ENCODE peak calls at places on chromosomes 4 and X, in four cellular contexts. L, Z, Q and J are unnamed samples.

GRCh38 chr4:184648220-184649025 is 824 bp downstream of the CASP3 start:
- DNase-seq in L (peak; percentile 24), Z (no peak), Q (peak; percentile 72), J (peak; percentile 75)

GRCh38 chr4:113639311-113639710 is 122.2 kb downstream of the CAMK2D start:
- DNase-seq in L (no peak), Z (no peak), Q (no peak), J (no peak)

GRCh38 chrX:24025741-24026402 is 1.1 kb downstream of the KLHL15 start:
- DNase-seq in L (no peak), Z (peak; percentile 24), Q (peak; percentile 64), J (no peak)

GRCh38 chrX:8084023-8084422 is 87.0 kb downstream of the VCX2 start:
- DNase-seq in L (no peak), Z (no peak), Q (no peak), J (no peak)

GRCh38 chr4:90441770-90442169 is 314.6 kb downstream of the CCSER1 start:
- DNase-seq in L (no peak), Z (no peak), Q (no peak), J (no peak)

GRCh38 chr4:76987153-76987562 is 37.6 kb downstream of the SEPTIN11 start:
- DNase-seq in L (no peak), Z (no peak), Q (no peak), J (no peak)

GRCh38 chrX:43958529-43958928 is 14.7 kb downstream of the NDP start:
- DNase-seq in L (peak; percentile 2), Z (peak; percentile 81), Q (peak; percentile 85), J (no peak)

GRCh38 chr4:40149960-40150385 is 46.9 kb upstream of the RHOH start:
- DNase-seq in L (peak; percentile 71), Z (peak; percentile 71), Q (peak; percentile 85), J (peak; percentile 48)

GRCh38 chr4:54101190-54102041 is 1.5 kb downstream of the GSX2 start:
- DNase-seq in L (no peak), Z (no peak), Q (no peak), J (no peak)

GRCh38 chrX:104864296-104864695 is 298.3 kb downstream of the IL1RAPL2 start:
- DNase-seq in L (no peak), Z (no peak), Q (no peak), J (no peak)

GRCh38 chr4:766152-766515 is 59.8 kb downstream of the CPLX1 start:
- DNase-seq in L (no peak), Z (no peak), Q (no peak), J (no peak)

GRCh38 chr4:172740434-172740833 is 428.2 kb upstream of the GALNT7 start:
- DNase-seq in L (no peak), Z (no peak), Q (no peak), J (no peak)

GRCh38 chrX:33194876-33195433 is 16.4 kb downstream of the DMD start:
- DNase-seq in L (no peak), Z (no peak), Q (peak; percentile 0), J (no peak)

GRCh38 chrX:68832101-68832416 is 3.2 kb downstream of the EFNB1 start:
- DNase-seq in L (no peak), Z (no peak), Q (peak; percentile 72), J (peak; percentile 46)

GRCh38 chr4:7999695-8000094 is 60.0 kb upstream of the AFAP1 start:
- DNase-seq in L (no peak), Z (no peak), Q (no peak), J (no peak)

GRCh38 chrX:112147206-112147605 is 64.6 kb upstream of the TRPC5 start:
- DNase-seq in L (no peak), Z (no peak), Q (no peak), J (no peak)

GRCh38 chr4:173200103-173200502 is 31.5 kb downstream of the GALNT7 start:
- DNase-seq in L (no peak), Z (no peak), Q (no peak), J (no peak)

GRCh38 chr4:37970702-37971101 is 10.5 kb downstream of the PTTG2 start:
- DNase-seq in L (peak; percentile 45), Z (peak; percentile 21), Q (peak; percentile 78), J (no peak)

GRCh38 chr4:123919576-123920098 is 523.0 kb downstream of the SPRY1 start:
- DNase-seq in L (no peak), Z (no peak), Q (no peak), J (no peak)

GRCh38 chrX:139905743-139906142 is 27.1 kb downstream of the ATP11C start:
- DNase-seq in L (no peak), Z (no peak), Q (no peak), J (no peak)

GRCh38 chr4:172688536-172688935 is 480.1 kb upstream of the GALNT7 start:
- DNase-seq in L (no peak), Z (no peak), Q (no peak), J (no peak)

GRCh38 chr4:169286562-169287301 is 16.0 kb upstream of the SH3RF1 start:
- DNase-seq in L (no peak), Z (no peak), Q (no peak), J (no peak)

GRCh38 chr4:25882226-25882625 is 19.4 kb upstream of the SEL1L3 start:
- DNase-seq in L (no peak), Z (no peak), Q (no peak), J (no peak)